ENCODE peak calls at places on chromosomes 2 and 18, in nine cellular contexts. Y is IMR-90, N is body of pancreas, R is spleen, I is A549, H is uterus, X is Peyer's patch, A is adrenal gland, S is sigmoid colon. B is an unnamed sample. For H3K4me1, the result is how much of the 10 kb centered on the place peaks cover.

GRCh38 chr2:188079176-188079575 is 212.5 kb upstream of the GULP1 start:
- DNase-seq in S (no peak), Y (peak), R (no peak), A (no peak), N (no peak), I (no peak), H (no peak), X (no peak), B (no peak)

GRCh38 chr2:173218331-173219056 is 136.2 kb upstream of the CDCA7 start:
- DNase-seq in I (no peak), H (no peak), S (no peak), A (no peak), R (no peak), Y (peak), N (no peak), X (no peak), B (peak)

GRCh38 chr2:80547344-80547743 is 242.8 kb upstream of the LRRTM1 start:
- DNase-seq in S (no peak), A (no peak), R (no peak), Y (no peak), N (no peak), I (no peak), X (no peak), H (no peak), B (no peak)

GRCh38 chr18:50507120-50507590 is 52.7 kb upstream of the MAPK4 start:
- DNase-seq in I (peak), H (no peak), A (peak), Y (no peak), R (no peak), X (no peak), N (peak), S (peak), B (peak)

GRCh38 chr2:103161456-103162289 is 399.8 kb downstream of the TMEM182 start:
- DNase-seq in H (no peak), R (no peak), N (peak), A (no peak), Y (peak), I (peak), S (no peak), X (no peak), B (peak)

GRCh38 chr2:202604699-202605098 is 30.1 kb upstream of the FAM117B start:
- DNase-seq in N (no peak), R (no peak), I (no peak), H (no peak), Y (peak), X (no peak), A (no peak), S (no peak), B (no peak)

GRCh38 chr2:119063146-119063545 is 95.4 kb downstream of the C1QL2 start:
- DNase-seq in Y (no peak), A (no peak), S (no peak), H (no peak), I (no peak), X (no peak), R (no peak), N (no peak), B (no peak)

GRCh38 chr2:227818569-227819397 is 5.1 kb downstream of the CCL20 start:
- DNase-seq in X (peak), N (peak), H (peak), R (no peak), S (peak), Y (no peak), I (peak), A (peak), B (peak)

GRCh38 chr2:17628349-17629261 is 88.1 kb downstream of the VSNL1 start:
- DNase-seq in X (no peak), H (no peak), A (no peak), N (no peak), S (no peak), Y (no peak), I (no peak), R (no peak), B (no peak)

GRCh38 chr2:108944601-108945241 is 44.3 kb downstream of the EDAR start:
- DNase-seq in N (no peak), A (no peak), S (no peak), Y (peak), X (no peak), R (no peak), H (no peak), I (no peak), B (peak)

GRCh38 chr2:189613077-189613636 is 32.6 kb upstream of the SLC40A1 start:
- DNase-seq in Y (peak), S (no peak), I (peak), H (peak), R (no peak), A (peak), N (peak), X (no peak), B (peak)

GRCh38 chr2:222751821-222752719 is 80.6 kb downstream of the MOGAT1 start:
- DNase-seq in H (no peak), N (no peak), Y (no peak), I (no peak), R (no peak), A (no peak), S (no peak), X (no peak), B (no peak)

GRCh38 chr2:122319551-122320132 is 564.2 kb downstream of the TSN start:
- DNase-seq in A (no peak), R (no peak), I (no peak), Y (no peak), S (no peak), X (no peak), N (no peak), H (no peak), B (no peak)

GRCh38 chr2:237411683-237412349 is 2.1 kb downstream of the COL6A3 start:
- DNase-seq in H (peak), A (no peak), X (peak), R (no peak), Y (peak), S (peak), N (no peak), I (no peak), B (peak)

GRCh38 chr2:197148401-197148800 is 162.2 kb downstream of the ANKRD44 start:
- DNase-seq in H (no peak), R (no peak), Y (no peak), S (no peak), N (no peak), A (no peak), I (no peak), X (no peak), B (no peak)

GRCh38 chr2:67159929-67160328 is 237.2 kb upstream of the ETAA1 start:
- DNase-seq in S (peak), N (no peak), X (no peak), I (no peak), A (peak), H (peak), R (no peak), Y (peak), B (no peak)

GRCh38 chr2:67169417-67170140 is 227.6 kb upstream of the ETAA1 start:
- DNase-seq in H (no peak), S (no peak), R (no peak), X (no peak), Y (peak), I (no peak), N (no peak), A (no peak), B (no peak)

GRCh38 chr2:67165141-67165990 is 231.8 kb upstream of the ETAA1 start:
- DNase-seq in I (no peak), Y (no peak), S (no peak), A (no peak), N (no peak), R (no peak), X (no peak), H (no peak), B (no peak)
- H3K27ac ChIP-seq in I (no peak), Y (no peak), S (no peak), A (no peak), N (no peak), R (no peak), X (no peak), H (no peak), B (no peak)

GRCh38 chr2:36376992-36377738 is 21.6 kb downstream of the CRIM1 start:
- DNase-seq in N (peak), I (peak), A (no peak), Y (no peak), X (peak), R (no peak), S (no peak), H (no peak), B (peak)

GRCh38 chr2:36371963-36372391 is 16.4 kb downstream of the CRIM1 start:
- DNase-seq in Y (peak), H (no peak), N (no peak), S (no peak), I (no peak), R (no peak), A (no peak), X (no peak), B (no peak)

GRCh38 chr2:36376319-36376765 is 20.8 kb downstream of the CRIM1 start:
- DNase-seq in R (no peak), I (no peak), H (peak), A (peak), Y (peak), S (peak), N (peak), X (peak), B (peak)

GRCh38 chr2:36373149-36373880 is 17.7 kb downstream of the CRIM1 start:
- DNase-seq in N (no peak), H (no peak), I (no peak), S (no peak), X (no peak), R (no peak), Y (peak), A (no peak), B (no peak)

GRCh38 chr2:36374586-36374985 is 19.0 kb downstream of the CRIM1 start:
- DNase-seq in S (no peak), X (no peak), Y (no peak), H (no peak), A (no peak), I (no peak), R (no peak), N (no peak), B (no peak)
- H3K4me1 ChIP-seq in S (under half), X (under half), Y (under half), H (under half), A (under half), I (half or more), R (half or more), N (half or more), B (under half)

GRCh38 chr2:144334551-144334950 is 185.4 kb downstream of the ZEB2 start:
- DNase-seq in X (no peak), R (no peak), I (no peak), S (no peak), A (peak), Y (no peak), N (no peak), H (no peak), B (no peak)

GRCh38 chr2:144333144-144333555 is 186.8 kb downstream of the ZEB2 start:
- DNase-seq in I (no peak), N (no peak), H (no peak), Y (no peak), X (no peak), A (no peak), S (no peak), R (no peak), B (no peak)

GRCh38 chr2:144331652-144332355 is 188.1 kb downstream of the ZEB2 start:
- DNase-seq in X (peak), I (peak), S (peak), R (peak), Y (no peak), A (peak), H (peak), N (no peak), B (peak)

GRCh38 chr2:144330951-144331651 is 188.8 kb downstream of the ZEB2 start:
- DNase-seq in I (no peak), R (no peak), N (no peak), S (no peak), X (no peak), A (no peak), H (no peak), Y (peak), B (no peak)

GRCh38 chr2:144332356-144333143 is 187.4 kb downstream of the ZEB2 start:
- DNase-seq in I (peak), X (peak), Y (peak), R (peak), S (peak), N (peak), A (peak), H (peak), B (peak)
- TF ChIP-seq POLR2A in I (peak), X (peak), Y (peak), R (no peak), S (no peak), N (peak), A (peak), H (peak), B (no peak)

GRCh38 chr2:24863636-24864035 is 56.4 kb downstream of the ADCY3 start:
- DNase-seq in Y (peak), R (no peak), I (no peak), N (no peak), H (no peak), S (no peak), A (no peak), X (no peak), B (no peak)

GRCh38 chr2:24858996-24859395 is 61.0 kb downstream of the ADCY3 start:
- DNase-seq in X (no peak), A (no peak), Y (no peak), H (no peak), S (no peak), I (no peak), N (no peak), R (peak), B (no peak)

GRCh38 chr2:24859968-24860600 is 60.0 kb downstream of the ADCY3 start:
- DNase-seq in I (no peak), N (no peak), H (no peak), S (no peak), X (no peak), Y (no peak), A (no peak), R (peak), B (no peak)

GRCh38 chr2:24860631-24861030 is 59.4 kb downstream of the ADCY3 start:
- DNase-seq in X (no peak), I (no peak), R (peak), N (no peak), S (no peak), A (no peak), Y (no peak), H (no peak), B (no peak)

DNA sequence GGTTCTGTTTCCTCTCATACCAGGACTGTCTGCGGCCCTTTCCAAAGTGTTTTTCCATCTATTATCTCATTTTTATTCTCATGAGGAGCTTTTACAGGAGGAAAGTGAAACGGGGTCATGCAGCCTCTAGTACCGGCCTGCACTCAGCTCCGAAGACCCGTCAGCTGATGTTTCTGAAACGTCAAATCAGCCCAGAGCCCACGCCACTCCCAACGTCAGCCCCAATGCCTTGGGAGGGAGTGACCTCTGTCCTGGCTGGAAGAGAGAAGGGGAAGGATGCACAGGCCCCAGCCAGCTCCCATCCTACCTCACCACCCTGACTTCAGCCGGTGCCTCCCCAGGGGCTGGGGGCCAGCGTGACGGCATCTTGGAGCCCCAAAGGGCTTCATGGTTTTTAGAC is 58.5 kb downstream of the ADCY3 start:
- DNase-seq in S (no peak), Y (no peak), I (no peak), N (no peak), H (no peak), R (peak), X (no peak), A (no peak), B (peak)
- H3K27ac ChIP-seq in S (peak), Y (no peak), I (no peak), N (no peak), H (peak), R (no peak), X (no peak), A (peak), B (peak)

GRCh38 chr2:111157798-111158197 is 37.1 kb downstream of the BCL2L11 start:
- DNase-seq in H (no peak), X (peak), I (no peak), A (no peak), S (no peak), Y (no peak), N (no peak), R (no peak), B (no peak)
- H3K4me1 ChIP-seq in H (under half), X (under half), I (under half), A (under half), S (under half), Y (under half), N (under half), R (under half), B (under half)

GRCh38 chr2:47007826-47008225 is 92.2 kb upstream of the MCFD2 start:
- DNase-seq in A (no peak), R (no peak), S (no peak), X (no peak), Y (no peak), I (no peak), H (no peak), N (no peak), B (no peak)

GRCh38 chr2:47007221-47007825 is 91.7 kb upstream of the MCFD2 start:
- DNase-seq in N (no peak), H (no peak), A (no peak), R (no peak), S (no peak), Y (no peak), X (no peak), I (no peak), B (no peak)

GRCh38 chr2:47005687-47006086 is 90.1 kb upstream of the MCFD2 start:
- DNase-seq in R (no peak), H (no peak), A (no peak), X (no peak), N (no peak), S (no peak), Y (no peak), I (no peak), B (no peak)

GRCh38 chr2:47004905-47005495 is 89.4 kb upstream of the MCFD2 start:
- DNase-seq in A (no peak), H (no peak), R (no peak), N (no peak), X (no peak), Y (no peak), S (no peak), I (no peak), B (no peak)

GRCh38 chr2:47006374-47007220 is 91.0 kb upstream of the MCFD2 start:
- DNase-seq in R (no peak), X (no peak), H (no peak), N (no peak), A (no peak), S (no peak), I (no peak), Y (no peak), B (no peak)
- TF ChIP-seq POLR2A in R (no peak), X (no peak), H (no peak), N (no peak), A (no peak), S (no peak), I (no peak), Y (no peak), B (no peak)